ENCODE peak calls at places on chromosomes 4 and X, in nine cellular contexts. O is activated CD4-positive, CD25-positive, alpha-beta regulatory T cell treated with anti-CD3 and anti-CD28 coated beads, Interleukin-2, amount 50 U/mL, for 24 hours; D is pancreas; I is central memory CD8-positive, alpha-beta T cell; K is stimulated activated naive CD8-positive, alpha-beta T cell treated with anti-CD3 and anti-CD28 coated beads, Interleukin-15, amount 100 ng/mL, for 72 hours; E is CD4-positive, CD25-positive, alpha-beta regulatory T cell; H is HCT116; N is CD8-positive, alpha-beta T cell; A is activated naive CD4-positive, alpha-beta T cell treated with anti-CD3 and anti-CD28 coated beads, Interleukin-2, amount 50 U/mL, for 72 hours. Q is an unnamed sample.

GRCh38 chr4:159232465-159233106 is 129.7 kb downstream of the RAPGEF2 start:
- ATAC-seq in O (no peak), D (no peak), I (peak; percentile 49), K (peak; percentile 71), E (no peak), H (no peak), N (no peak), A (no peak), Q (no peak)

GRCh38 chr4:113708250-113708649 is 53.3 kb downstream of the CAMK2D start:
- ATAC-seq in O (no peak), D (peak; percentile 44), I (no peak), K (no peak), E (no peak), H (peak; percentile 59), N (no peak), A (no peak), Q (peak; percentile 48)

GRCh38 chr4:105350859-105351494 is 122.9 kb downstream of the PPA2 start:
- ATAC-seq in O (no peak), D (no peak), I (no peak), K (no peak), E (no peak), H (no peak), N (no peak), A (no peak), Q (peak; percentile 49)

GRCh38 chr4:108060164-108060563 is 70.5 kb downstream of the HADH start:
- ATAC-seq in O (no peak), D (peak; percentile 61), I (no peak), K (peak; percentile 43), E (no peak), H (peak; percentile 66), N (no peak), A (no peak), Q (no peak)

GRCh38 chr4:93981594-93981993 is 153.0 kb downstream of the ATOH1 start:
- ATAC-seq in O (no peak), D (no peak), I (no peak), K (no peak), E (no peak), H (no peak), N (no peak), A (no peak), Q (no peak)

GRCh38 chr4:17618926-17619325 is 4.5 kb downstream of the MED28 start:
- ATAC-seq in O (no peak), D (no peak), I (no peak), K (no peak), E (no peak), H (no peak), N (no peak), A (no peak), Q (no peak)

GRCh38 chrX:47621851-47622250 is 2.2 kb upstream of the SYN1 start:
- ATAC-seq in O (no peak), D (no peak), I (no peak), K (no peak), E (no peak), H (no peak), N (no peak), A (no peak), Q (no peak)

GRCh38 chr4:88225216-88226107 is 58.9 kb downstream of the PPM1K start:
- ATAC-seq in O (peak; percentile 35), D (no peak), I (no peak), K (peak; percentile 86), E (no peak), H (no peak), N (no peak), A (peak; percentile 91), Q (no peak)

GRCh38 chr4:145231906-145232700 is 51.7 kb upstream of the OTUD4 start:
- ATAC-seq in O (no peak), D (no peak), I (no peak), K (no peak), E (no peak), H (no peak), N (no peak), A (no peak), Q (no peak)

GRCh38 chr4:100935090-100935489 is 412.2 kb downstream of the PPP3CA start:
- ATAC-seq in O (no peak), D (no peak), I (no peak), K (peak; percentile 55), E (no peak), H (peak; percentile 91), N (no peak), A (no peak), Q (peak; percentile 36)

Q was measured in stimulated activated memory B cell treated with anti-CD40 and anti-IgM and Interleukin-4, amounts not matched to agents 10 μg/mL and 1 μg/mL and 100 μg/mL, for 72 hours.